ENCODE peak calls at places on chromosomes 6 and 20, in five cellular contexts. One of them, this sample, is unnamed.

GRCh38 chr6:44504321-44504761 is 116.8 kb downstream of the CDC5L start:
- DNase-seq in CD4-positive, CD25-positive, alpha-beta regulatory T cell: no peak
- DNase-seq in HL-60: no peak
- DNase-seq in OCI-LY7: no peak
- DNase-seq in IMR-90: no peak
- DNase-seq in this sample: no peak

GRCh38 chr6:5540375-5540774 is 279.1 kb downstream of the FARS2 start:
- DNase-seq in CD4-positive, CD25-positive, alpha-beta regulatory T cell: no peak
- DNase-seq in HL-60: no peak
- DNase-seq in OCI-LY7: no peak
- DNase-seq in IMR-90: no peak
- DNase-seq in this sample: no peak

GRCh38 chr6:165664553-165665383 is 1.7 kb upstream of the PDE10A start:
- DNase-seq in CD4-positive, CD25-positive, alpha-beta regulatory T cell: no peak
- DNase-seq in HL-60: no peak
- DNase-seq in OCI-LY7: no peak
- DNase-seq in IMR-90: no peak
- DNase-seq in this sample: no peak

GRCh38 chr6:137601471-137601870 is 107.3 kb upstream of the OLIG3 start:
- DNase-seq in CD4-positive, CD25-positive, alpha-beta regulatory T cell: no peak
- DNase-seq in HL-60: no peak
- DNase-seq in OCI-LY7: no peak
- DNase-seq in IMR-90: no peak
- DNase-seq in this sample: no peak

GRCh38 chr6:399785-400517 is 8.4 kb downstream of the IRF4 start:
- DNase-seq in CD4-positive, CD25-positive, alpha-beta regulatory T cell: peak
- DNase-seq in HL-60: no peak
- DNase-seq in OCI-LY7: peak
- DNase-seq in IMR-90: no peak
- DNase-seq in this sample: peak

GRCh38 chr6:135251416-135251815 is 70.3 kb downstream of the MYB start:
- DNase-seq in CD4-positive, CD25-positive, alpha-beta regulatory T cell: no peak
- DNase-seq in HL-60: no peak
- DNase-seq in OCI-LY7: no peak
- DNase-seq in IMR-90: no peak
- DNase-seq in this sample: no peak

GRCh38 chr6:125114248-125114858 is 39.2 kb upstream of the TPD52L1 start:
- DNase-seq in CD4-positive, CD25-positive, alpha-beta regulatory T cell: peak
- DNase-seq in HL-60: peak
- DNase-seq in OCI-LY7: peak
- DNase-seq in IMR-90: peak
- DNase-seq in this sample: peak

GRCh38 chr6:156807028-156807427 is 29.9 kb downstream of the ARID1B start:
- DNase-seq in CD4-positive, CD25-positive, alpha-beta regulatory T cell: no peak
- DNase-seq in HL-60: peak
- DNase-seq in OCI-LY7: no peak
- DNase-seq in IMR-90: no peak
- DNase-seq in this sample: peak

GRCh38 chr6:127484207-127484858 is 25.1 kb upstream of the KIAA0408 start:
- DNase-seq in CD4-positive, CD25-positive, alpha-beta regulatory T cell: peak
- DNase-seq in HL-60: no peak
- DNase-seq in OCI-LY7: peak
- DNase-seq in IMR-90: peak
- DNase-seq in this sample: peak

GRCh38 chr6:24357336-24358218 is at the start of gene DCDC2:
- DNase-seq in CD4-positive, CD25-positive, alpha-beta regulatory T cell: peak
- DNase-seq in HL-60: no peak
- DNase-seq in OCI-LY7: no peak
- DNase-seq in IMR-90: no peak
- DNase-seq in this sample: peak

GRCh38 chr6:111884068-111884467 is 10.8 kb upstream of the FYN start:
- DNase-seq in CD4-positive, CD25-positive, alpha-beta regulatory T cell: no peak
- DNase-seq in HL-60: no peak
- DNase-seq in OCI-LY7: no peak
- DNase-seq in IMR-90: no peak
- DNase-seq in this sample: no peak

GRCh38 chr20:62370115-62370806 is 3.1 kb upstream of the LAMA5 start:
- DNase-seq in CD4-positive, CD25-positive, alpha-beta regulatory T cell: no peak
- DNase-seq in HL-60: no peak
- DNase-seq in OCI-LY7: no peak
- DNase-seq in IMR-90: peak
- DNase-seq in this sample: no peak

GRCh38 chr20:61902213-61902869 is 163.3 kb downstream of the TAF4 start:
- DNase-seq in CD4-positive, CD25-positive, alpha-beta regulatory T cell: no peak
- DNase-seq in HL-60: no peak
- DNase-seq in OCI-LY7: no peak
- DNase-seq in IMR-90: no peak
- DNase-seq in this sample: no peak

GRCh38 chr20:17833036-17833674 is 133.4 kb downstream of the BANF2 start:
- DNase-seq in CD4-positive, CD25-positive, alpha-beta regulatory T cell: no peak
- DNase-seq in HL-60: no peak
- DNase-seq in OCI-LY7: no peak
- DNase-seq in IMR-90: peak
- DNase-seq in this sample: no peak

GRCh38 chr6:108518714-108519576 is 41.8 kb upstream of the FOXO3 start:
- DNase-seq in CD4-positive, CD25-positive, alpha-beta regulatory T cell: peak
- DNase-seq in HL-60: peak
- DNase-seq in OCI-LY7: peak
- DNase-seq in IMR-90: peak
- DNase-seq in this sample: no peak

GRCh38 chr20:42484790-42485365 is 704.8 kb downstream of the PTPRT start:
- DNase-seq in CD4-positive, CD25-positive, alpha-beta regulatory T cell: no peak
- DNase-seq in HL-60: no peak
- DNase-seq in OCI-LY7: no peak
- DNase-seq in IMR-90: no peak
- DNase-seq in this sample: no peak

GRCh38 chr6:168083142-168083885 is 4.3 kb upstream of the FRMD1 start:
- DNase-seq in CD4-positive, CD25-positive, alpha-beta regulatory T cell: no peak
- DNase-seq in HL-60: no peak
- DNase-seq in OCI-LY7: no peak
- DNase-seq in IMR-90: no peak
- DNase-seq in this sample: no peak

GRCh38 chr6:27178001-27178730 is 69.3 kb upstream of the PRSS16 start:
- DNase-seq in CD4-positive, CD25-positive, alpha-beta regulatory T cell: peak
- DNase-seq in HL-60: peak
- DNase-seq in OCI-LY7: peak
- DNase-seq in IMR-90: peak
- DNase-seq in this sample: peak

GRCh38 chr6:150865043-150865405 is 478 bp upstream of the MTHFD1L start:
- DNase-seq in CD4-positive, CD25-positive, alpha-beta regulatory T cell: no peak
- DNase-seq in HL-60: no peak
- DNase-seq in OCI-LY7: no peak
- DNase-seq in IMR-90: peak
- DNase-seq in this sample: no peak

GRCh38 chr20:45578151-45578660 is 878 bp downstream of the WFDC8 start:
- DNase-seq in CD4-positive, CD25-positive, alpha-beta regulatory T cell: no peak
- DNase-seq in HL-60: no peak
- DNase-seq in OCI-LY7: no peak
- DNase-seq in IMR-90: no peak
- DNase-seq in this sample: no peak

GRCh38 chr20:1338096-1338495 is 9.2 kb upstream of the SDCBP2 start:
- DNase-seq in CD4-positive, CD25-positive, alpha-beta regulatory T cell: no peak
- DNase-seq in HL-60: no peak
- DNase-seq in OCI-LY7: no peak
- DNase-seq in IMR-90: no peak
- DNase-seq in this sample: no peak

GRCh38 chr6:28758046-28758817 is 165.6 kb downstream of the TRIM27 start:
- DNase-seq in CD4-positive, CD25-positive, alpha-beta regulatory T cell: no peak
- DNase-seq in HL-60: no peak
- DNase-seq in OCI-LY7: peak
- DNase-seq in IMR-90: peak
- DNase-seq in this sample: no peak

GRCh38 chr6:48032156-48032555 is 78.8 kb downstream of the PTCHD4 start:
- DNase-seq in CD4-positive, CD25-positive, alpha-beta regulatory T cell: no peak
- DNase-seq in HL-60: no peak
- DNase-seq in OCI-LY7: no peak
- DNase-seq in IMR-90: peak
- DNase-seq in this sample: no peak

GRCh38 chr6:110053395-110054240 is 75.5 kb downstream of the GPR6 start:
- DNase-seq in CD4-positive, CD25-positive, alpha-beta regulatory T cell: peak
- DNase-seq in HL-60: peak
- DNase-seq in OCI-LY7: peak
- DNase-seq in IMR-90: peak
- DNase-seq in this sample: no peak

GRCh38 chr20:56572178-56572577 is 39.1 kb downstream of the FAM209B start:
- DNase-seq in CD4-positive, CD25-positive, alpha-beta regulatory T cell: no peak
- DNase-seq in HL-60: no peak
- DNase-seq in OCI-LY7: no peak
- DNase-seq in IMR-90: no peak
- DNase-seq in this sample: no peak

GRCh38 chr6:1552296-1552761 is 57.4 kb upstream of the FOXC1 start:
- DNase-seq in CD4-positive, CD25-positive, alpha-beta regulatory T cell: peak
- DNase-seq in HL-60: no peak
- DNase-seq in OCI-LY7: peak
- DNase-seq in IMR-90: peak
- DNase-seq in this sample: peak

GRCh38 chr6:166202321-166202733 is 34.7 kb upstream of the TBXT start:
- DNase-seq in CD4-positive, CD25-positive, alpha-beta regulatory T cell: no peak
- DNase-seq in HL-60: no peak
- DNase-seq in OCI-LY7: peak
- DNase-seq in IMR-90: no peak
- DNase-seq in this sample: no peak

GRCh38 chr6:81487489-81487888 is 265.0 kb downstream of the TENT5A start:
- DNase-seq in CD4-positive, CD25-positive, alpha-beta regulatory T cell: no peak
- DNase-seq in HL-60: no peak
- DNase-seq in OCI-LY7: no peak
- DNase-seq in IMR-90: peak
- DNase-seq in this sample: no peak

GRCh38 chr6:38168126-38168525 is 348.6 kb downstream of the ZFAND3 start:
- DNase-seq in CD4-positive, CD25-positive, alpha-beta regulatory T cell: no peak
- DNase-seq in HL-60: no peak
- DNase-seq in OCI-LY7: no peak
- DNase-seq in IMR-90: no peak
- DNase-seq in this sample: no peak

GRCh38 chr6:38901802-38902522 is 146.6 kb upstream of the GLP1R start:
- DNase-seq in CD4-positive, CD25-positive, alpha-beta regulatory T cell: no peak
- DNase-seq in HL-60: no peak
- DNase-seq in OCI-LY7: no peak
- DNase-seq in IMR-90: no peak
- DNase-seq in this sample: no peak

GRCh38 chr20:51540585-51540984 is 1.9 kb downstream of the NFATC2 start:
- DNase-seq in CD4-positive, CD25-positive, alpha-beta regulatory T cell: no peak
- DNase-seq in HL-60: no peak
- DNase-seq in OCI-LY7: no peak
- DNase-seq in IMR-90: no peak
- DNase-seq in this sample: no peak

GRCh38 chr20:51542033-51542893 is at the start of gene NFATC2:
- DNase-seq in CD4-positive, CD25-positive, alpha-beta regulatory T cell: peak
- DNase-seq in HL-60: peak
- DNase-seq in OCI-LY7: peak
- DNase-seq in IMR-90: no peak
- DNase-seq in this sample: peak

GRCh38 chr20:51545515-51545914 is 3.0 kb upstream of the NFATC2 start:
- DNase-seq in CD4-positive, CD25-positive, alpha-beta regulatory T cell: no peak
- DNase-seq in HL-60: no peak
- DNase-seq in OCI-LY7: no peak
- DNase-seq in IMR-90: no peak
- DNase-seq in this sample: no peak

GRCh38 chr20:51542894-51543788 is 622 bp upstream of the NFATC2 start:
- DNase-seq in CD4-positive, CD25-positive, alpha-beta regulatory T cell: no peak
- DNase-seq in HL-60: no peak
- DNase-seq in OCI-LY7: peak
- DNase-seq in IMR-90: no peak
- DNase-seq in this sample: no peak

GRCh38 chr20:51541189-51542032 is 1.1 kb downstream of the NFATC2 start:
- DNase-seq in CD4-positive, CD25-positive, alpha-beta regulatory T cell: peak
- DNase-seq in HL-60: peak
- DNase-seq in OCI-LY7: peak
- DNase-seq in IMR-90: peak
- DNase-seq in this sample: peak
- H3K4me3 ChIP-seq in CD4-positive, CD25-positive, alpha-beta regulatory T cell: peak
- H3K4me3 ChIP-seq in HL-60: peak
- H3K4me3 ChIP-seq in OCI-LY7: peak
- H3K4me3 ChIP-seq in IMR-90: no peak
- H3K4me3 ChIP-seq in this sample: peak

GRCh38 chr6:25756382-25757354 is 2.1 kb downstream of the SLC17A4 start:
- DNase-seq in CD4-positive, CD25-positive, alpha-beta regulatory T cell: no peak
- DNase-seq in HL-60: peak
- DNase-seq in OCI-LY7: no peak
- DNase-seq in IMR-90: no peak
- DNase-seq in this sample: no peak
- H3K4me3 ChIP-seq in CD4-positive, CD25-positive, alpha-beta regulatory T cell: no peak
- H3K4me3 ChIP-seq in HL-60: no peak
- H3K4me3 ChIP-seq in OCI-LY7: no peak
- H3K4me3 ChIP-seq in IMR-90: no peak
- H3K4me3 ChIP-seq in this sample: no peak

GRCh38 chr6:147510949-147511590 is 2.6 kb downstream of the SAMD5 start:
- DNase-seq in CD4-positive, CD25-positive, alpha-beta regulatory T cell: no peak
- DNase-seq in HL-60: no peak
- DNase-seq in OCI-LY7: no peak
- DNase-seq in IMR-90: no peak
- DNase-seq in this sample: no peak
- H3K4me3 ChIP-seq in CD4-positive, CD25-positive, alpha-beta regulatory T cell: no peak
- H3K4me3 ChIP-seq in HL-60: no peak
- H3K4me3 ChIP-seq in OCI-LY7: no peak
- H3K4me3 ChIP-seq in IMR-90: no peak
- H3K4me3 ChIP-seq in this sample: no peak

DNA sequence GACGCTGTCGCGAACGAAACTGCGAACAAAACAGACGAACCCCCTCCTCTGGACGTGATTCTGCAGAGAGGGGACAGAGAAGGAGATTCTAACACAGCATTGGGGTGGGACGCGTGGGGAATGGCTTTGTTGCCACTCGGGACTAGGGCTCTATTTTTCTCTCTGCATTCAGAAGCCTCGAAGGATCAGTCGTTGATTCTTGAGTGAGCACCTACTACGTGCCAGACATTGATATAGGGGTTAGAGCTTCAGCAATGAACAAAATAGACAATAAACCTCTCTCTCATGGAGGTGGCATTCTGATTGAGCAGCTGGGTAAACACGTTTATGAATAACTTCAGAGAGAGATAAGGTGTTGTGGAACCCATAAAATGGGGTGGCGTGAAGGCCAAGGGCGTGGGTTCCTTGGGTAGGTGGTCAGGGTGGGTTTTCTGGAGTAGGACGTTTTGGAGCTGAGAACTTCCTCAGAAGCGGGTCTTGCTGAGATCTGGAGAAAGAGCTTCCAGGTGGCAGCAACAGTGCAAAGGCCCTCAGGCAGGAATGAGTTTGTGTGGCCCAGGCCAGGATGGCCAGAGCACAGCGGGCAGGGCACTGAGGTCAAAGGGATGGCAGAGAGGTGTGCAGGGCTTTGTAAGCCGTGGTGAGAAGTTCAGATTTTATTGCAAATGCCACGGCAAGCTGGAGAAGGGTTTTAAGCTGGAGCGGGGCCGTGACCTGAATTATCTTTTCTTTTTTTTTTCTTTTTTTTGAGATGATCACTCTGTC is 882 bp downstream of the SLC2A10 start:
- DNase-seq in CD4-positive, CD25-positive, alpha-beta regulatory T cell: no peak
- DNase-seq in HL-60: no peak
- DNase-seq in OCI-LY7: no peak
- DNase-seq in IMR-90: no peak
- DNase-seq in this sample: no peak
- H3K4me3 ChIP-seq in CD4-positive, CD25-positive, alpha-beta regulatory T cell: no peak
- H3K4me3 ChIP-seq in HL-60: no peak
- H3K4me3 ChIP-seq in OCI-LY7: no peak
- H3K4me3 ChIP-seq in IMR-90: peak
- H3K4me3 ChIP-seq in this sample: no peak

This sample was measured in CD8-positive, alpha-beta memory T cell.